ENCODE peak calls at places on chromosome X, in six cellular contexts. F is CD8-positive, alpha-beta memory T cell; B is astrocyte; S is OCI-LY7; A is psoas muscle; H is HCT116. K is an unnamed sample.

GRCh38 chrX:8346060-8346459 is 118.6 kb upstream of the VCX3B start:
- DNase-seq in B (no peak), H (no peak), F (no peak), A (no peak), S (no peak), K (no peak)

GRCh38 chrX:125205918-125206665 is 113.6 kb upstream of the TEX13C start:
- DNase-seq in S (no peak), A (peak; percentile 14), F (no peak), H (no peak), B (no peak), K (no peak)

GRCh38 chrX:129933700-129934099 is 27.7 kb downstream of the UTP14A start:
- DNase-seq in A (no peak), S (no peak), F (no peak), H (no peak), B (no peak), K (no peak)

GRCh38 chrX:133402042-133402453 is 13.2 kb downstream of the GPC4 start:
- DNase-seq in S (no peak), F (no peak), B (peak; percentile 95), A (no peak), H (no peak), K (no peak)

GRCh38 chrX:103063191-103063845 is 653 bp downstream of the BEX1 start:
- DNase-seq in A (no peak), H (no peak), F (no peak), B (peak; percentile 10), S (no peak), K (no peak)

GRCh38 chrX:100297732-100298131 is 112.3 kb downstream of the PCDH19 start:
- DNase-seq in H (no peak), A (no peak), S (no peak), B (no peak), F (no peak), K (no peak)

GRCh38 chrX:12330841-12331240 is 192.6 kb downstream of the FRMPD4 start:
- DNase-seq in B (no peak), S (no peak), H (no peak), A (no peak), F (no peak), K (no peak)

GRCh38 chrX:85569691-85570090 is 190.2 kb upstream of the POF1B start:
- DNase-seq in B (no peak), A (no peak), F (no peak), H (no peak), S (no peak), K (no peak)

GRCh38 chrX:155857561-155857960 is 23.6 kb upstream of the VAMP7 start:
- DNase-seq in H (no peak), S (peak; percentile 4), A (no peak), F (no peak), B (no peak), K (no peak)

GRCh38 chrX:94455782-94456181 is 781.8 kb downstream of the FAM133A start:
- DNase-seq in S (no peak), H (no peak), F (no peak), A (no peak), B (no peak), K (no peak)

GRCh38 chrX:1139101-1139500 is 73.3 kb downstream of the CRLF2 start:
- DNase-seq in A (no peak), S (no peak), H (no peak), B (no peak), F (no peak), K (no peak)

GRCh38 chrX:107823456-107823855 is 2.2 kb upstream of the MID2 start:
- DNase-seq in S (no peak), H (no peak), B (peak; percentile 81), F (no peak), A (no peak), K (no peak)

DNA sequence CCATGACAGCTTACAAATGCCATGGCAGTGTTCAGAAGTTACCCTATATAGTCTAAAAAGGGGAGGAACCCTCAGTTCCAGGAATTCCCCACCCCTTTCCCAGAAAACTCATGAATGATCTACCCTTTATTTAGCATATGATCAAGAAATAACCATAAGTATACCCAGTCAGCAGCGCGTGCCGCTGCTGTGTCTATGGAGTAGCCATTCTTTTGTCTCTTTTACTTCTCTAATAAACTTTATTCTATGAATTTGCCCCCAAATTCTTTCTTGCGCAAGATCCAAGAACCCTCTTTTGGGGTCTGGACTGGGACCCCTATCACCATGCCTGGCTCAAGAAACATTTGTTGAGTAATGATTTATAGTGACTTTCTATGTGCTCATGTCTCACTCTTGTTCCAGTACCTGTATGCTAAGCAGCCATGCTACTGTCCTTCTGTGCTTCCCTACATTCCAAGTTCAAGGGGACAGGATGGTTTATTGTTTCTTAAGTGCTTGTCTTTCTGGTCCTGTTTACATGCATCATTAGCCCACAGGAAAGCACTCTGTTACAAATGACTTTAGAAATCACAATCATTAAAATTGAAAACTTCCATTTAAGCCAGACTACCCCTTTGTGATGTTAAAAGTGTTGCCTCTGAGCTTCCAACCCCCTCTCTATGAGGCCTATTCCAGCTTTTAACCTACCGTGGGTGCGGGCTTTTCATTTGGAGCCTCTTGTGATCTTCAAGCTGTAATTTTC is 63.4 kb upstream of the S100G start:
- DNase-seq in F (no peak), H (no peak), A (no peak), S (no peak), B (no peak), K (no peak)
- H3K36me3 ChIP-seq in F (no peaks in the 10 kb centered on the region), H (no peaks in the 10 kb centered on the region), A (no peaks in the 10 kb centered on the region), S (peaks cover 12% of the 10 kb centered on the region), B (no peaks in the 10 kb centered on the region), K (no peaks in the 10 kb centered on the region)

GRCh38 chrX:2708601-2709200 is 17.6 kb downstream of the CD99 start:
- DNase-seq in A (no peak), F (no peak), H (no peak), S (peak; percentile 65), B (no peak), K (no peak)
- H3K4me1 ChIP-seq in A (peaks cover 55% of the 10 kb centered on the region), F (peaks cover 61% of the 10 kb centered on the region), H (peaks cover 11% of the 10 kb centered on the region), S (peaks cover 78% of the 10 kb centered on the region), B (peaks cover 60% of the 10 kb centered on the region), K (peaks cover 73% of the 10 kb centered on the region)

GRCh38 chrX:9961750-9962149 is 5.4 kb upstream of the CLDN34 start:
- DNase-seq in A (no peak), B (no peak), F (no peak), H (no peak), S (no peak), K (no peak)
- H3K36me3 ChIP-seq in A (no peaks in the 10 kb centered on the region), B (no peaks in the 10 kb centered on the region), F (no peaks in the 10 kb centered on the region), H (no peaks in the 10 kb centered on the region), S (no peaks in the 10 kb centered on the region), K (no peaks in the 10 kb centered on the region)

DNA sequence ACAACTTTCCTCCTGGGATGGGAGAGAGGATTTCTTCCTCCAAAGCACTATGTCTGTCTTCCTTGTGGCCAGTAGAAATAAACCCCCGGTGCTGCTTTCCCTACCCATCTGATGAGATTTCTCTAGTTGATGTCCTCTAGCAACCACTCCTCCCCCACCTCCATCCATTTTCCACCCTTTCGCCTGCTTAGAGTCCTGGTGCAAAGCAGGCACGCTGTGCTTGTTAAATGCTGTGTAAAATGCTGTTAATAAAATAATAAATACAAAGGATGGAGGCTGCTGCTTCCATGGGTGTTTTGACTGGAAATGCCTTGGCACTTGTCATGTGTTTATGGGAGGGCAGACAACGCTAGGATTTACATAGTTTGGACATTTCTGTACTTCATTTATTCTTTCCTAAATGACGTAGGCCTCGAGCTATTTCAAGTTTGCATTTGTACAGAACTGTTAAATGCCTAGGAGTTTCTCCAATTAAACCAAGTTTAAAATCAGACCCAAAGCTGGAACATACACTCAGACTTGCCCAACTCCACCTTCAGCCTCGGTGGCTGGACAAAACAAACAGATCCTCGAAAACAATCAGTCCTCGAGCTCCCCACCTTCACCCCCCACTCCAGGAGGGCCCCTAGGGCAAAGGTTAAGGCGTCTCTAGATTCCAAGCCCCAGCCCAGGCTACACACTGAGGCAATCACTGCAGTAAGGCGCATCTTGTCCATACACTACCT is 10.0 kb downstream of the BCOR start:
- DNase-seq in S (no peak), F (no peak), H (no peak), A (no peak), B (no peak), K (no peak)
- H3K4me1 ChIP-seq in S (peaks cover 87% of the 10 kb centered on the region), F (peaks cover 51% of the 10 kb centered on the region), H (peaks cover 62% of the 10 kb centered on the region), A (peaks cover 30% of the 10 kb centered on the region), B (peaks cover 27% of the 10 kb centered on the region), K (peaks cover 63% of the 10 kb centered on the region)

DNA sequence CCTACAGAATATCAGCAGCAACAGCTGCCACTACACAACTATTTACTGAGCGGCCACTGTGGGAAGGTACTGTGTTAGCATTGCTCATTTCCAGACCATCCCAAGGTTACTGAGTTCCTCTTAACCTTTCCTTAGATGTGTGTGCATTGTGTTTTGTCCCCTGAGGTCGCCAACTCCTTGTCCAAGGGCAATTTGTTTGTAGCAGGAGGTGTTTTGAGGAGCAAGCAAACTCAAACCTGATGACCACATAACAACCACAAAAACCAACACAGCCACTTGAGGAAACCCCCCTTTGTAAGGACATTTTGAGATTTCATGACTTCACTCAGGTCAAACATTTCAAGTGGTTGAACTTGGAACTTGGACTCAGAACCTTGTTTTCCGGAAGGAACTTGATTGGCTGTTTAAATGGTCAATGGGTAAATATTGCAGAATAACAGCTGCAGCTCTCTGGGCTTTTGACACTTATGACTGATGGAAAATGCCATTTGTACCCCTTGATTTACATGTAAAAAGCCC is 122.3 kb downstream of the MID1IP1 start:
- DNase-seq in F (no peak), S (no peak), B (no peak), A (no peak), H (no peak), K (no peak)
- H3K36me3 ChIP-seq in F (no peaks in the 10 kb centered on the region), S (no peaks in the 10 kb centered on the region), B (no peaks in the 10 kb centered on the region), A (no peaks in the 10 kb centered on the region), H (no peaks in the 10 kb centered on the region), K (no peaks in the 10 kb centered on the region)

GRCh38 chrX:72097081-72097480 is 34.6 kb downstream of the RTL5 start:
- DNase-seq in F (no peak), S (no peak), B (no peak), A (no peak), H (no peak), K (no peak)

GRCh38 chrX:72101597-72102037 is 30.1 kb downstream of the RTL5 start:
- DNase-seq in H (no peak), B (no peak), A (no peak), S (no peak), F (no peak), K (no peak)

GRCh38 chrX:72100051-72100755 is 31.5 kb downstream of the RTL5 start:
- DNase-seq in F (no peak), S (no peak), B (no peak), H (no peak), A (no peak), K (no peak)

GRCh38 chrX:72102760-72103159 is 29.0 kb downstream of the RTL5 start:
- DNase-seq in S (no peak), H (no peak), B (no peak), F (no peak), A (no peak), K (no peak)

DNA sequence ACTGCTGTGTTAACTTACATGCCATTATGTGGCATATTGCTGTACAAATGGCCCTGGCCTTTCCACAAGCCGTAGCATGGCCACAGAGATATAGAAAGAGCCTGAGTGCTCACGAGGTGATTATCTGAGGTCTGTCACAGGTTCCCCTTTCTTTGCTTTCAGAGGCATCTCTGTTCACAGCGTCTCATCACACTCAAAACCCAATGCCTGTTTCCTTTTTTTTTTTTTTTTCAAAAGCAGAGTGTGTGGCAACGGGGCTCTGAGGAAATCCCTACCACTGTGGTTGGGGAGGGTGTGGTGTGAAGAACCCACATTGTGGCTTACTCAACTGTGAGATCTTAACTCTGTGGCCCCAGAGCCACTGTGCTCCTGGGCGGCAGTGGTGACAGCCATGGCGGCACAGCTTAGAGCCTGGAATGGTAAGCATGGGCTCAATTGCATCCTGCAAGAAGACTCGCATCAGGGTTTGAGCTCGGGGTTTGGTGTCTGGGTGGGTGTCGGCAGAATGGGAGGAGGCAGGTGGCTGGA is 30.8 kb downstream of the RTL5 start:
- DNase-seq in F (peak; percentile 73), B (no peak), A (no peak), H (no peak), S (no peak), K (no peak)
- H3K4me1 ChIP-seq in F (peaks cover 50% of the 10 kb centered on the region), B (no peaks in the 10 kb centered on the region), A (no peaks in the 10 kb centered on the region), H (no peaks in the 10 kb centered on the region), S (no peaks in the 10 kb centered on the region), K (peaks cover 16% of the 10 kb centered on the region)